ENCODE peak calls at places on chromosomes 7 and 10, in five cellular contexts. G is K562, O is HepG2, D is IMR-90, C is GM12878. H is an unnamed sample.

GRCh38 chr10:2610946-2611345 is 456.4 kb upstream of the PFKP start:
- DNase-seq in G (no peak), O (no peak), D (no peak), C (no peak), H (peak; percentile 61)

GRCh38 chr7:130090745-130091532 is 20.6 kb downstream of the KLHDC10 start:
- DNase-seq in G (no peak), O (no peak), D (no peak), C (no peak), H (no peak)

GRCh38 chr7:110224643-110225042 is 866.3 kb upstream of the LRRN3 start:
- DNase-seq in G (no peak), O (no peak), D (peak; percentile 2), C (no peak), H (peak; percentile 3)

GRCh38 chr10:127738512-127739424 is 1.8 kb downstream of the FOXI2 start:
- DNase-seq in G (no peak), O (no peak), D (no peak), C (no peak), H (peak; percentile 37)

GRCh38 chr7:92834661-92835139 is 1.7 kb downstream of the CDK6 start:
- DNase-seq in G (peak; percentile 27), O (no peak), D (no peak), C (no peak), H (peak; percentile 62)

GRCh38 chr7:120988591-120989299 is at the start of gene CPED1:
- DNase-seq in G (peak; percentile 91), O (peak; percentile 20), D (peak; percentile 90), C (no peak), H (peak; percentile 88)

GRCh38 chr7:11412036-11412435 is 420.0 kb downstream of the THSD7A start:
- DNase-seq in G (no peak), O (no peak), D (no peak), C (no peak), H (no peak)

GRCh38 chr10:70268376-70268775 is 15.4 kb downstream of the NPFFR1 start:
- DNase-seq in G (no peak), O (no peak), D (no peak), C (no peak), H (no peak)

GRCh38 chr10:133442191-133442966 is 11.4 kb upstream of the SCART1 start:
- DNase-seq in G (no peak), O (no peak), D (no peak), C (no peak), H (peak; percentile 13)

GRCh38 chr7:50068850-50069551 is 24.0 kb downstream of the ZPBP start:
- DNase-seq in G (no peak), O (no peak), D (no peak), C (peak; percentile 9), H (no peak)

GRCh38 chr7:156169474-156170370 is 357.5 kb upstream of the SHH start:
- DNase-seq in G (no peak), O (no peak), D (no peak), C (no peak), H (no peak)

GRCh38 chr7:46494026-46494425 is 573.0 kb upstream of the IGFBP3 start:
- DNase-seq in G (no peak), O (no peak), D (peak; percentile 66), C (no peak), H (no peak)

GRCh38 chr10:130559213-130559944 is 423.2 kb downstream of the GLRX3 start:
- DNase-seq in G (no peak), O (no peak), D (no peak), C (no peak), H (no peak)

GRCh38 chr7:94258856-94259255 is 135.8 kb upstream of the COL1A2 start:
- DNase-seq in G (no peak), O (no peak), D (no peak), C (no peak), H (no peak)

GRCh38 chr10:73814896-73815718 is 3.7 kb upstream of the NDST2 start:
- DNase-seq in G (peak; percentile 67), O (no peak), D (no peak), C (no peak), H (peak; percentile 70)

GRCh38 chr7:41733063-41733398 is 30.1 kb upstream of the INHBA start:
- DNase-seq in G (no peak), O (no peak), D (peak; percentile 47), C (no peak), H (no peak)

GRCh38 chr7:105602325-105603305 is 21.3 kb upstream of the EFCAB10 start:
- DNase-seq in G (no peak), O (no peak), D (peak; percentile 45), C (no peak), H (no peak)

GRCh38 chr10:29136401-29136800 is 152.5 kb upstream of the LYZL1 start:
- DNase-seq in G (no peak), O (no peak), D (peak; percentile 61), C (no peak), H (no peak)

GRCh38 chr10:12907651-12908050 is 93.9 kb downstream of the CCDC3 start:
- DNase-seq in G (no peak), O (no peak), D (peak; percentile 74), C (no peak), H (no peak)

GRCh38 chr10:30510184-30510931 is 76.4 kb downstream of the MAP3K8 start:
- DNase-seq in G (peak; percentile 53), O (no peak), D (peak; percentile 74), C (no peak), H (no peak)

GRCh38 chr10:70378122-70378521 is 4.3 kb downstream of the LRRC20 start:
- DNase-seq in G (no peak), O (no peak), D (peak; percentile 95), C (no peak), H (no peak)

GRCh38 chr10:71981024-71981867 is 17.1 kb downstream of the CHST3 start:
- DNase-seq in G (no peak), O (peak; percentile 90), D (no peak), C (peak; percentile 44), H (peak; percentile 47)

GRCh38 chr7:123580406-123581161 is 21.0 kb upstream of the ASB15 start:
- DNase-seq in G (peak; percentile 78), O (peak; percentile 46), D (peak; percentile 42), C (no peak), H (peak; percentile 34)

GRCh38 chr7:97272237-97272975 is 154.9 kb downstream of the SDHAF3 start:
- DNase-seq in G (no peak), O (no peak), D (no peak), C (peak; percentile 9), H (no peak)

GRCh38 chr10:14545827-14546226 is 215.1 kb upstream of the FRMD4A start:
- DNase-seq in G (no peak), O (no peak), D (peak; percentile 83), C (no peak), H (no peak)

GRCh38 chr7:99997545-99998137 is 17.8 kb upstream of the ZKSCAN1 start:
- DNase-seq in G (no peak), O (peak; percentile 87), D (no peak), C (no peak), H (peak; percentile 82)

GRCh38 chr7:23136216-23136615 is 30.6 kb downstream of the KLHL7 start:
- DNase-seq in G (no peak), O (no peak), D (peak; percentile 72), C (no peak), H (no peak)

GRCh38 chr7:146961617-146962016 is 845.0 kb downstream of the CNTNAP2 start:
- DNase-seq in G (no peak), O (no peak), D (no peak), C (no peak), H (no peak)

GRCh38 chr7:74203157-74203556 is 6.6 kb upstream of the LAT2 start:
- DNase-seq in G (peak; percentile 62), O (peak; percentile 32), D (peak; percentile 57), C (no peak), H (peak; percentile 64)

GRCh38 chr7:141563956-141564623 is 12.9 kb downstream of the AGK start:
- DNase-seq in G (peak; percentile 51), O (no peak), D (no peak), C (peak; percentile 60), H (no peak)

GRCh38 chr10:27100800-27101347 is 580 bp upstream of the ANKRD26 start:
- DNase-seq in G (peak; percentile 9), O (no peak), D (no peak), C (no peak), H (no peak)

GRCh38 chr7:29485376-29486190 is 78.1 kb upstream of the PRR15 start:
- DNase-seq in G (no peak), O (peak; percentile 77), D (no peak), C (no peak), H (peak; percentile 37)

GRCh38 chr7:76191783-76192240 is 9.9 kb upstream of the SRRM3 start:
- DNase-seq in G (peak; percentile 62), O (peak; percentile 46), D (peak; percentile 49), C (no peak), H (peak; percentile 72)
- TF ChIP-seq MXI1 in G (no peak), O (no peak), D (no peak), C (no peak), H (no peak)

DNA sequence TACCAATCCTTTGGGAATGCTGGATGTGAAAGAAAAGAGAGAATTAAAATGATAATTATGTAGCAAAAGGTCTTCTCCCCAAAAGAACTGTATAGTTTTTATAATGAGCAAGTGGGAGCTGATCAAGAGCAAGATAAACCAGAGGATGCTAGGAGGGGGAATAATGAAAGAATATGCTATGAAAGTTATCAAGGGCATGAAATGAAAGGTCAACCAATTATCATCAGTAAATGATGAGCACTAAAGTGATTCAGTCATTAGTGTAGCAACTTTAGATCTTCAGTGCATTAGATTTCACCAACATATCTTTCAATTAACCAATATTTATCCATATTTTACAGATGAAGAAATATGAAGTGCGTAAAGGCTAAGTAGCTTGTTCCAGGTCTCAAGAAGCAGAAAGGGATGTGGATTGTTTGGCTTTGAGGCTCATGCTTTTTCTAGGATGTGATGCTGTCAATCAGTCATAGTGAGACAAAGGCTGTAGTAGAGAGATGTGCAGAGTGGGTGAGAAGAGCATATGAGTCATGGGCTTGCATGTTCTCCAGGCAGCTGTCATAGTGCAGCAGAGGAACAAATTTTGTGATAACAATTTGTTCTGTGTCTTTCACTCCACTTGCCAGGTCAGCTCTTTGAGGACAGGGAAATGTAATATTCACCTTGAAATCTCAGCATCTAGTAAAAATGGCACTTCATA is 5.7 kb upstream of the OR2F2 start:
- DNase-seq in G (no peak), O (no peak), D (peak; percentile 12), C (no peak), H (no peak)
- H3K4me3 ChIP-seq in G (no peak overlapping the region), O (no peak overlapping the region), D (no peak overlapping the region), C (no peak overlapping the region), H (no peak overlapping the region)

DNA sequence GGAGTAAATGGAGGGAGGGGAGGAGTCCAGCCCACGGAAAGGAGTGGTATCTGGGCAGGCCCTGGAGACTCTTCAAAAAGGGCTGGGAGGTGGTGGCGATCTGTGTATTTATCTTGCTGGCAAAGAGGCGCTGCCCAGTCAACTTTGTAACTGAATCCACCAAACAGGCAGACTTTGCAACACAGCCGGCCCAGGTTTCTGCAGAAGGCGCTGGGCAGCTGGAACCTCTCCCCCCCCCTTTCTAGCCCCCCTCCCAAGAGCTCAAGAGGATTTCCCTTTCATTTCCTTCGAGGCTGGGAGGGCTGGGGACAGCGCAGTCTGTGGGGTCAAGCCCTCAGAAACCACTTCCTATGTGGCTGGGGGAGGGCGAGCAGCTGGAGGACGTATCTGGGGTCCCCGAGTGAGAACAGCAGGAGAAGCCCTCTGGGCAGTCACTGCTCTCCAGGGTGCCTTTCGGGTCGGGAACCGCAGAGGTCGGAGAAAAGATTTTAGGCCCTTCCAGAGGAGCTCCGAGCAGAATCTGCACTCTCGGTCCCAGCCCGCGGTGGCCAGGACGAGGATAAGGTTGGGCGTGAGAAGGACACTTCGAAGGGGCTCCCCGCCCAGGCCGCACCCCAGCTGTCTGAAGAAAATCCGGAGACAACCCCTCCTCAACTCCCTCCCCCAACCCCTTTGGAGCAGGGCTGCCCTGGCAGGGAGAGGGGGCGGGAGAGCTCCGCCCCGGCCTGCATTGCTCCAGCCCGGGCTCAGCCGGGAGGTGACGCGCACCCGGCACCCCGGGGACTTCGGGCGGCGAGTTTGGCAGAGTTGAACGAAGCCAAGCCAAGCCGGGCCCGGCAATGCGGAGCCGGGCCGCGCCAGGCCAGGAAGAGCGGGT is 943 bp downstream of the ZCCHC24 start:
- DNase-seq in G (peak; percentile 75), O (no peak), D (peak; percentile 68), C (no peak), H (peak; percentile 78)
- TF ChIP-seq MXI1 in G (no peak), O (no peak), D (no peak), C (no peak), H (no peak)

GRCh38 chr10:66788142-66788541 is 137.7 kb upstream of the LRRTM3 start:
- DNase-seq in G (no peak), O (no peak), D (no peak), C (no peak), H (no peak)
- H3K4me3 ChIP-seq in G (no peak overlapping the region), O (no peak overlapping the region), D (no peak overlapping the region), C (no peak overlapping the region), H (no peak overlapping the region)